ENCODE peak calls at places on chromosomes 6 and 20, in four cellular contexts. N, G, B and H are unnamed samples.

GRCh38 chr20:51985013-51985415 is 182.7 kb upstream of the SALL4 start:
- DNase-seq in N (no peak), G (peak; percentile 83), B (no peak), H (no peak)

GRCh38 chr20:38197217-38198008 is 32.3 kb upstream of the TGM2 start:
- DNase-seq in N (no peak), G (peak; percentile 81), B (no peak), H (no peak)

GRCh38 chr6:37916149-37916548 is 96.6 kb downstream of the ZFAND3 start:
- DNase-seq in N (no peak), G (peak; percentile 67), B (no peak), H (no peak)

GRCh38 chr6:44441091-44441855 is 53.8 kb downstream of the CDC5L start:
- DNase-seq in N (no peak), G (no peak), B (no peak), H (no peak)

GRCh38 chr6:96990462-96990861 is 65.9 kb downstream of the KLHL32 start:
- DNase-seq in N (no peak), G (no peak), B (no peak), H (no peak)

GRCh38 chr6:56843476-56844349 is 111.2 kb upstream of the BEND6 start:
- DNase-seq in N (peak; percentile 79), G (peak; percentile 63), B (peak; percentile 92), H (peak; percentile 57)

GRCh38 chr6:123662757-123663156 is 26.0 kb upstream of the TRDN start:
- DNase-seq in N (no peak), G (no peak), B (no peak), H (no peak)

GRCh38 chr6:30044630-30045029 is 16.4 kb upstream of the POLR1H start:
- DNase-seq in N (no peak), G (peak; percentile 4), B (no peak), H (no peak)

GRCh38 chr20:64111841-64112641 is 4.7 kb upstream of the NPBWR2 start:
- DNase-seq in N (no peak), G (no peak), B (peak; percentile 42), H (no peak)

GRCh38 chr20:22582386-22582959 is 1.9 kb downstream of the FOXA2 start:
- DNase-seq in N (no peak), G (no peak), B (no peak), H (no peak)

GRCh38 chr20:8860011-8860495 is 208.8 kb upstream of the PLCB4 start:
- DNase-seq in N (no peak), G (peak; percentile 3), B (no peak), H (no peak)

GRCh38 chr6:46011241-46012085 is 4.2 kb downstream of the CLIC5 start:
- DNase-seq in N (no peak), G (no peak), B (no peak), H (no peak)

GRCh38 chr6:62280099-62280498 is 5.9 kb downstream of the KHDRBS2 start:
- DNase-seq in N (no peak), G (no peak), B (no peak), H (no peak)

GRCh38 chr6:155154158-155154830 is 109.5 kb upstream of the CLDN20 start:
- DNase-seq in N (no peak), G (peak; percentile 94), B (no peak), H (no peak)

GRCh38 chr6:30942338-30943060 is 1.7 kb downstream of the MUCL3 start:
- DNase-seq in N (peak; percentile 83), G (peak; percentile 65), B (peak; percentile 80), H (peak; percentile 89)

GRCh38 chr6:53975966-53976610 is 135.2 kb upstream of the MLIP start:
- DNase-seq in N (no peak), G (peak; percentile 34), B (no peak), H (no peak)

GRCh38 chr20:1423625-1424106 is 30.8 kb upstream of the FKBP1A start:
- DNase-seq in N (peak; percentile 80), G (peak; percentile 92), B (no peak), H (peak; percentile 80)

GRCh38 chr20:14853079-14853478 is 515.7 kb upstream of the FLRT3 start:
- DNase-seq in N (no peak), G (no peak), B (no peak), H (no peak)

GRCh38 chr6:107665386-107665785 is 158.7 kb downstream of the SCML4 start:
- DNase-seq in N (no peak), G (no peak), B (no peak), H (no peak)

GRCh38 chr6:33632603-33633039 is 11.5 kb downstream of the ITPR3 start:
- DNase-seq in N (peak; percentile 70), G (peak; percentile 67), B (peak; percentile 71), H (peak; percentile 92)

GRCh38 chr6:108559097-108559883 is 1.4 kb upstream of the FOXO3 start:
- DNase-seq in N (no peak), G (peak; percentile 92), B (peak; percentile 95), H (no peak)

GRCh38 chr20:36344517-36345132 is 38.5 kb downstream of the DLGAP4 start:
- DNase-seq in N (no peak), G (peak; percentile 85), B (no peak), H (peak; percentile 60)

DNA sequence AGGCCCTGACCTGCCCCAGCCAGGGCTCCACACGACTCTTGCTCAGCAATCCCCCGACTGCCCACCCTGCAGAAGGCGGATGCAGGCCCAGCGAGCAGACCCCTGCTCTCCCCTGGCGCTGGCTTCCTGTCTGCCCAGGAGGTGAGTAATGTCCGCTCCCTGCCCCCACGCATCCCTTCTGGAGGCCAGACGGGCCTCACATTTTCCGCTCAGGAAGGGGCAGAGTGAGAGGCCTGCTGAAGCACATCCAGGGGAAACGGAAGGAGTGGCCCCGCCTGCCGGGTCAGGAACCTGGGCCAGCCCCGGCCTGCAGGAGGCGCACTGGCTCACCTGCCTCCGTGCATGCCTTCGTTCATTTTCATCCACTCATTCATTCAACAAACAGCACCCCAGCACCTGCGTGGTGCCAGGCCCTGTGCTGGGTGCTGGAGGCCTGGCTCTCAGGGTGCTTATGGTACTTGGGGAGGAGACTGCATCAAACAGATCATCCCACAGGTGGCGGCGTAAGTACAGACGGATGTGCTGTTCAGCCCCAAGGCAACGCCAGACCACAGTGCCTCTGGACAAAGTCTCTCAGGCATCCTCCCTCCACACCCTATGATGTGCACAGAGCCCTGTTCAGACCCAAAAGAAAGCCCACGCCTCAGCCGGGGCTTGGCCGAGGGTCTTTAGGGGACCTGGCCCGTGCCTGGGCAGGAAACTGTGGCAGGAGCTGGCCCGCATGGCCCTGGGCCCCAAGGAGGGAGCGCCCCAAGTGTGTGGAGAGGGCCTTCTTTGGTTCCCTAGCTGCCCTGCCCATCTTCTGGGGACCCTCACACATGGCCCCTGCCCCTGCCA is 112.1 kb downstream of the ASXL1 start:
- DNase-seq in N (no peak), G (peak; percentile 10), B (peak; percentile 74), H (no peak)
- H3K4me1 ChIP-seq in N (peaks cover 4% of the 10 kb centered on the region), G (peaks cover 29% of the 10 kb centered on the region), B (peaks cover 2% of the 10 kb centered on the region), H (peaks cover 15% of the 10 kb centered on the region)

GRCh38 chr6:328924-329323 is 36.6 kb downstream of the DUSP22 start:
- DNase-seq in N (no peak), G (no peak), B (no peak), H (no peak)
- H3K4me3 ChIP-seq in N (no peak overlapping the region), G (no peak overlapping the region), B (no peak overlapping the region), H (no peak overlapping the region)

GRCh38 chr6:150919938-150920337 is 54.4 kb downstream of the MTHFD1L start:
- DNase-seq in N (no peak), G (no peak), B (no peak), H (no peak)
- H3K36me3 ChIP-seq in N (peaks cover 2% of the 10 kb centered on the region), G (peaks cover 12% of the 10 kb centered on the region), B (no peaks in the 10 kb centered on the region), H (peaks cover 2% of the 10 kb centered on the region)

GRCh38 chr20:49468412-49468811 is 14.1 kb downstream of the KCNB1 start:
- DNase-seq in N (no peak), G (no peak), B (no peak), H (no peak)

GRCh38 chr20:49464556-49464955 is 17.9 kb downstream of the KCNB1 start:
- DNase-seq in N (no peak), G (peak; percentile 90), B (no peak), H (no peak)

GRCh38 chr20:49469060-49469459 is 13.4 kb downstream of the KCNB1 start:
- DNase-seq in N (no peak), G (no peak), B (no peak), H (no peak)

GRCh38 chr20:49461894-49462293 is 20.6 kb downstream of the KCNB1 start:
- DNase-seq in N (no peak), G (no peak), B (no peak), H (no peak)

DNA sequence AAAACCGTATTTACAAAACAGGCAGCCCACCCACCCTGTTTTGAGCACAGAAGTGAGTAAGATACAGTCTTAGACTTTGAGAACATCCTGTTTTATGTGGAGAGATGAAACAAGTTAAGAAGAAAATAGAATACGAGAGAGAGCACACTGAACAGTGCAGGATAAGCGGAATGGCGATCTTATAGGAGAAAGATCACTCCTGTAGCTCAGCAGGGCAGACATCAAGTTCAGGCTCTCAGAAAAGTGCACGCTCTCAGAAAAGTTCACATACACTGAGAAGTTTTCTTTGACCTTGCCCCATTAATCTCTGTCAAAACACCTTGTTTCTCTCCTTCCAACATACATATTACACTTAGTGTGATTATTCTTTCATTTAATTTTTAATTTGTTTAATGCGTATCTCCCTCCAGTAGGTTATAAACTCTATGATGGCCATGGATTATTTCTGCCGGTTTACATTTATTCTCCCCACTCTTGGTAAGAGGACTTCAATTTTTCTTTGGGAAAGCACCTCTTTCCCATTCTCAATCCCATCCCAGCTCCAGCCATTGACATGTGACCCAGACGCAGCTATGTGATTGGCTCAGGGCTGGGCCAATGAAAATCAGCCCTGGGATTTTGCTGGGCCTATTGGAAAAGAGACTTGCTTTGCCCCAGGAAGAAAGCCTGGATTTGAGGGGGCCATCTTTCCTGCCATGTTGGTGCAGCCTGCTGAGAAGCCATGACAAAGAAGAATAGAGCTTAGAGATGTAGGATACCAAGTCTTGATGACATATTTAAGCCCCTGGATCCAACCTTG is 16.2 kb downstream of the KCNB1 start:
- DNase-seq in N (no peak), G (no peak), B (no peak), H (no peak)
- H3K4me1 ChIP-seq in N (peaks cover 2% of the 10 kb centered on the region), G (no peaks in the 10 kb centered on the region), B (no peaks in the 10 kb centered on the region), H (no peaks in the 10 kb centered on the region)

GRCh38 chr6:157079277-157079676 is 244.0 kb downstream of the TMEM242 start:
- DNase-seq in N (no peak), G (no peak), B (no peak), H (no peak)

GRCh38 chr6:157077251-157077650 is 246.1 kb downstream of the TMEM242 start:
- DNase-seq in N (no peak), G (no peak), B (no peak), H (no peak)

GRCh38 chr6:157076427-157076774 is 246.9 kb downstream of the TMEM242 start:
- DNase-seq in N (no peak), G (no peak), B (no peak), H (no peak)

GRCh38 chr6:157079774-157080173 is 243.5 kb downstream of the TMEM242 start:
- DNase-seq in N (no peak), G (no peak), B (no peak), H (no peak)

DNA sequence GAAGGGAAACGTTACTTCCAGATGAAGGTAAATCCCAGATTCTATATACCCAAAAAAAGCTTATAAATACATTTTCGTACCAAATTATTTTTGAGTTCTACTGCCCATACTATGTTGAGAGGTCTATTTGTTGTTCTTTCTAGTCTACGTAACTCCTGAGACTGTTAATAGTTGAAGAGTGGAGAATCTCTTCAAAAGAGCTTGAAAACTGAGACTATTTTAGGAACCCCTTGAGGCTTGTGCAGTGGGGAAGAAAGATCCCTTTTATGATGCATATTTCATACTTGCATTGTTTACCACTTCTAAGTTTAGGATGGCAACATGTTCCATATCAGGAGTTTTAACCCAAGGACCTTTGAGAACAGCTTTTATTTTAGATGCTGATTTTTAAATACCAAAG is 245.0 kb downstream of the TMEM242 start:
- DNase-seq in N (no peak), G (no peak), B (no peak), H (no peak)
- H3K4me3 ChIP-seq in N (no peak overlapping the region), G (no peak overlapping the region), B (no peak overlapping the region), H (no peak overlapping the region)